ENCODE peak calls at places on chromosome 12, in ten cellular contexts. L is PC-3, S is mammary epithelial cell, K is left ventricle myocardium inferior, W is brain microvascular endothelial cell, A is pancreas, M is GM20000, U is AG04449, N is sigmoid colon, X is GM10248. Q is an unnamed sample.

GRCh38 chr12:56071648-56072047 is 8.3 kb upstream of the ERBB3 start:
- DNase-seq in L (no peak), S (peak; percentile 66), K (no peak), W (peak; percentile 40), A (no peak), M (no peak), U (no peak), N (peak; percentile 15), X (no peak), Q (no peak)

GRCh38 chr12:34405286-34406227 is 383.3 kb downstream of the ALG10 start:
- DNase-seq in L (no peak), S (no peak), K (peak; percentile 8), W (no peak), A (peak; percentile 30), M (no peak), U (no peak), N (peak; percentile 39), X (peak; percentile 2), Q (peak; percentile 3)

GRCh38 chr12:34395056-34396005 is 373.0 kb downstream of the ALG10 start:
- DNase-seq in L (no peak), S (no peak), K (peak; percentile 1), W (no peak), A (peak; percentile 26), M (no peak), U (no peak), N (peak; percentile 46), X (peak; percentile 6), Q (peak; percentile 14)

GRCh38 chr12:2460051-2460450 is 334.7 kb upstream of the FKBP4 start:
- DNase-seq in L (no peak), S (no peak), K (no peak), W (no peak), A (no peak), M (no peak), U (no peak), N (peak; percentile 43), X (no peak), Q (no peak)

GRCh38 chr12:1937481-1938224 is 19.2 kb upstream of the CACNA2D4 start:
- DNase-seq in L (no peak), S (no peak), K (no peak), W (no peak), A (no peak), M (no peak), U (no peak), N (no peak), X (no peak), Q (no peak)

GRCh38 chr12:92142251-92142896 is 3.3 kb downstream of the BTG1 start:
- DNase-seq in L (no peak), S (no peak), K (no peak), W (no peak), A (no peak), M (no peak), U (no peak), N (no peak), X (no peak), Q (no peak)

GRCh38 chr12:13095266-13095995 is 8.0 kb downstream of the GSG1 start:
- DNase-seq in L (no peak), S (no peak), K (no peak), W (no peak), A (no peak), M (no peak), U (no peak), N (no peak), X (no peak), Q (no peak)

GRCh38 chr12:115983226-115983798 is 294.2 kb downstream of the MED13L start:
- DNase-seq in L (peak; percentile 53), S (no peak), K (no peak), W (no peak), A (no peak), M (no peak), U (no peak), N (no peak), X (no peak), Q (no peak)

GRCh38 chr12:109387425-109388166 is 39.9 kb downstream of the MYO1H start:
- DNase-seq in L (peak; percentile 61), S (peak; percentile 3), K (no peak), W (no peak), A (no peak), M (peak; percentile 17), U (no peak), N (no peak), X (peak; percentile 26), Q (peak; percentile 32)

GRCh38 chr12:103548622-103549601 is 38.2 kb upstream of the STAB2 start:
- DNase-seq in L (peak; percentile 95), S (peak; percentile 73), K (peak; percentile 42), W (peak; percentile 58), A (no peak), M (peak; percentile 54), U (peak; percentile 10), N (peak; percentile 78), X (peak; percentile 49), Q (peak; percentile 41)

GRCh38 chr12:32083489-32083888 is 23.2 kb upstream of the BICD1 start:
- DNase-seq in L (peak; percentile 59), S (peak; percentile 44), K (no peak), W (peak; percentile 71), A (no peak), M (no peak), U (no peak), N (no peak), X (no peak), Q (no peak)

GRCh38 chr12:119808441-119808840 is 68.7 kb downstream of the CIT start:
- DNase-seq in L (peak; percentile 82), S (peak; percentile 80), K (no peak), W (no peak), A (no peak), M (no peak), U (no peak), N (no peak), X (no peak), Q (no peak)

GRCh38 chr12:52190860-52191729 is 719 bp downstream of the KRT80 start:
- DNase-seq in L (peak; percentile 51), S (no peak), K (no peak), W (no peak), A (no peak), M (no peak), U (no peak), N (no peak), X (no peak), Q (no peak)

GRCh38 chr12:41264281-41264680 is 76.2 kb downstream of the PDZRN4 start:
- DNase-seq in L (peak; percentile 35), S (no peak), K (no peak), W (no peak), A (no peak), M (no peak), U (no peak), N (no peak), X (peak; percentile 13), Q (peak; percentile 14)

GRCh38 chr12:71970031-71970430 is 31.4 kb downstream of the TPH2 start:
- DNase-seq in L (no peak), S (no peak), K (no peak), W (no peak), A (no peak), M (no peak), U (no peak), N (no peak), X (no peak), Q (no peak)

GRCh38 chr12:71969330-71969729 is 30.7 kb downstream of the TPH2 start:
- DNase-seq in L (no peak), S (no peak), K (no peak), W (no peak), A (no peak), M (no peak), U (no peak), N (no peak), X (no peak), Q (no peak)

GRCh38 chr12:71972441-71973074 is 33.9 kb downstream of the TPH2 start:
- DNase-seq in L (peak; percentile 5), S (no peak), K (no peak), W (no peak), A (no peak), M (no peak), U (no peak), N (no peak), X (no peak), Q (no peak)

DNA sequence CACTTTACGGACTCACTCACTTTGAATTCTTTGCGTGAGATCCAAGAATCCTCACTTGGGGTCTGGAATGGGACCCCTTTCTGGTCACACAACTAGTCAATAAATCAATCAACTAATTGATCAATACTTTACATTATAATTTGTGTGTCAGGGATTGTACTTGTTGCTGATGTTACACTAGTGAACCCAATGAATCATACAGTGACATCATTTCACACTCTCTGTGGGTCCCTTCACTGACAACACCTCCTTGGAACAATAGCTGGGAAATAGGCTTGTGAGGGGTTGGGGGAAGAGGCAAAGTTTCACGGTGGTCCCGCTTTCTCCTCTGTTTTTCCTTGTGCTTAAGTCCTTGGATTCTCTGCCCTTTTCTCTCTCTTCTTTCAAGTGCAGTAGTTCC is 35.0 kb downstream of the TPH2 start:
- DNase-seq in L (no peak), S (no peak), K (no peak), W (no peak), A (no peak), M (no peak), U (no peak), N (no peak), X (no peak), Q (no peak)
- TF ChIP-seq CTCF in L (no peak), S (no peak), K (no peak), W (no peak), A (no peak), M (no peak), U (no peak), N (no peak), X (no peak), Q (no peak)

DNA sequence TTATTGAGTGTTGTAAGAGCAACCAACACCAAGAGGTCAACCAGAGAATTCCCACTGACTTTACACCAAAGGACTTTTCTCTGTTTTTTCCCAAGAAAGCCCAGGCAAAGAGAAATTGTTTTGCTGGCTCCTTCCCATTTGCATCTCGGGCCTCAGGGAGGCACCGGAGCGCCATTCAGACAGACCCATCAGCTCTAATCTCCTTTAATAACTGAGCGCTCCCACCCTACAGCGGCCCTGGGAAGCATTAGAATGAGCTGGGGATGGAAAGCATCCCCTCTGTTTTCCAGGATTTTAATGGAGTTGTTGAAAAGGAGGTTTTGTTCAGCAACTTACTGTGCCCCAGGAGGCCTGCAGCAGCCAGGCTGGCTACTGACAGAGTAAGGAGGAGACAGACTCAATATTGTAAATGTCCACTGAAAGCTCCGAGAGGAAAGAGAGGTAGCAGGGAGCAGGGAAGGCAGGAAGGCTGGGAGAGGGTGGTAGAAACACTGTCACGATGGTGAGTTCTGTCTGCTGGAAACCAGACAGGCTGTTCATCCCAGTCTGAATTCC is 62.3 kb upstream of the TMEM132D start:
- DNase-seq in L (no peak), S (no peak), K (no peak), W (no peak), A (no peak), M (no peak), U (no peak), N (no peak), X (no peak), Q (no peak)
- TF ChIP-seq CTCF in L (no peak), S (no peak), K (no peak), W (no peak), A (no peak), M (no peak), U (no peak), N (no peak), X (no peak), Q (no peak)

GRCh38 chr12:117363953-117364486 is 2.6 kb upstream of the NOS1 start:
- DNase-seq in L (peak; percentile 63), S (no peak), K (no peak), W (no peak), A (no peak), M (no peak), U (no peak), N (no peak), X (no peak), Q (no peak)
- TF ChIP-seq CTCF in L (peak; percentile 65), S (no peak), K (no peak), W (peak; percentile 5), A (no peak), M (no peak), U (no peak), N (no peak), X (no peak), Q (no peak)

GRCh38 chr12:42707312-42707711 is 117.8 kb upstream of the PRICKLE1 start:
- DNase-seq in L (no peak), S (no peak), K (no peak), W (no peak), A (no peak), M (no peak), U (no peak), N (no peak), X (no peak), Q (no peak)
- TF ChIP-seq CTCF in L (no peak), S (no peak), K (no peak), W (no peak), A (no peak), M (no peak), U (no peak), N (no peak), X (no peak), Q (no peak)

Q was measured in GM13976.